ENCODE peak calls at places on chromosomes 11 and 22, in eight cellular contexts. P, X, S, T, O, I, J and Q are unnamed samples.

GRCh38 chr11:117017456-117017855 is 80.8 kb downstream of the SIK3 start:
- DNase-seq in J (no peak), S (peak; percentile 77), P (no peak), O (no peak), I (no peak), X (no peak), T (no peak), Q (no peak)

GRCh38 chr11:119483341-119483880 is 60.4 kb upstream of the THY1 start:
- DNase-seq in J (no peak), S (no peak), P (no peak), X (no peak), I (no peak), O (no peak), T (no peak), Q (no peak)

GRCh38 chr11:74276581-74276980 is 34.9 kb downstream of the P4HA3 start:
- DNase-seq in I (no peak), S (no peak), X (no peak), T (peak; percentile 76), P (no peak), O (no peak), J (no peak), Q (no peak)

GRCh38 chr11:6911946-6912345 is 8.9 kb upstream of the OR2D3 start:
- DNase-seq in O (no peak), S (peak; percentile 39), J (no peak), X (no peak), P (no peak), T (peak; percentile 68), I (peak; percentile 36), Q (peak; percentile 37)

GRCh38 chr22:27487600-27488450 is 313.7 kb downstream of the MN1 start:
- DNase-seq in S (peak; percentile 36), O (no peak), I (peak; percentile 52), T (peak; percentile 69), J (no peak), X (peak; percentile 69), P (no peak), Q (no peak)

GRCh38 chr11:113048820-113049555 is 87.8 kb downstream of the NCAM1 start:
- DNase-seq in P (no peak), J (no peak), X (no peak), S (peak; percentile 31), T (no peak), O (peak; percentile 9), I (peak; percentile 54), Q (peak; percentile 80)

GRCh38 chr22:22893891-22894739 is 6.5 kb downstream of the IGLL5 start:
- DNase-seq in O (no peak), I (no peak), T (no peak), J (peak; percentile 10), X (no peak), S (no peak), P (no peak), Q (no peak)

GRCh38 chr11:45660717-45661416 is 4.6 kb downstream of the CHST1 start:
- DNase-seq in O (no peak), P (peak; percentile 66), S (no peak), I (no peak), J (peak; percentile 55), X (no peak), T (no peak), Q (no peak)

GRCh38 chr11:61924016-61924360 is 6.6 kb upstream of the RAB3IL1 start:
- DNase-seq in P (no peak), T (no peak), S (no peak), J (no peak), I (no peak), X (no peak), O (no peak), Q (no peak)

GRCh38 chr11:624705-625635 is at the start of gene CDHR5:
- DNase-seq in S (no peak), I (no peak), T (no peak), P (no peak), O (no peak), X (peak; percentile 77), J (no peak), Q (no peak)

GRCh38 chr22:33299245-33299956 is 241.2 kb upstream of the SYN3 start:
- DNase-seq in I (no peak), P (peak; percentile 14), X (no peak), O (no peak), S (no peak), T (no peak), J (no peak), Q (no peak)

GRCh38 chr11:76339217-76339616 is 41.7 kb downstream of the THAP12 start:
- DNase-seq in S (no peak), J (no peak), T (no peak), X (no peak), P (no peak), I (no peak), O (no peak), Q (no peak)

DNA sequence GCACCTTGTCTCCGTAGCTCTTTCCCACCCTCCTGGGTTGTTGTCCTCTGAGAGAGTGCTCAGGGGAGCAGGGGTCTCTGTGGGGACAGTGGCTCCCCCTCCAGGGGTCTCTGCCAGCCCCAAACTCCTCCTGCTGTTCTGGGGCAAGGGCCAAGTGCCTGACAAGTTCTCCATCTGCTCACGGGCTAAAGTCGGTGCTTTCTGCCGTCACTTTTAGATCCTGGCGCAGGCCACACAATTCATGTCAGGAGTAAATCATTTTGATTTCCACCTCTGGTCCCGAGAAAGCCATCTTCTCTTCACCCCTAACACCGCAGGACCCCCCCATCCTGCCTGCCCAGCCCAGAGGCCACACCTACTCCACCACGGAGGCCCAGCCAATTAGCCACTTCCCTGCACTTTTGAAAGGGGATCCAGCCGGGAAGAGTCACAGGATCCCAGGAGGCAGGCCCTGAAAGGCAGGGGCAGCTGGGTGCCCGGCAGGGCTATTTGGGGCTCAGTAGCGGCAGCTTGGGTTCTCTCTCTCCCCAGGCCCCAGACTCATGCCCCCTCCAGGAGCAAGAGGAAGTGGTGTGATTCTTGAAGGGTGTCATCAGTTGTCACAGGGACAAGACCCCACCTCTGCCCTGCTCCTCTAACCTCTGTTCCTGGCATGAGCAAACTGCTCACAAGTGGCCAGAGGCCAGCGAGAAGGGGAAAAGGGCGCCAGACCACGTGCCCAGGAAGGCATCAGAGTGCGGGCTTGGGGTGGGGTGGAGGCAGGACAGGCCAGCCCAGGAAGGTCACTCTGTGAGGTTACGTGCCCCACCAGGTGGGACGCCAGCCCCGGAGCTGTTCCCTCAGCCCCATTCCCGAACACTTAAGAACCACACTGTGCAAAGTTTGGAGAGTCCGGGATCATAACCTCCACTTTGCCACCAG is 1.3 kb downstream of the MACROD1 start:
- DNase-seq in O (no peak), S (peak; percentile 61), T (no peak), X (no peak), J (peak; percentile 67), P (peak; percentile 61), I (no peak), Q (no peak)
- H2AFZ ChIP-seq in O (no peak overlapping the region), S (peak overlapping the region; percentile 74), T (peak overlapping the region; percentile 95), X (no peak overlapping the region), J (no peak overlapping the region), P (no peak overlapping the region), I (peak overlapping the region; percentile 33), Q (peak overlapping the region; percentile 88)

GRCh38 chr11:2904153-2905052 is 18.8 kb upstream of the CDKN1C start:
- DNase-seq in O (no peak), X (peak; percentile 41), P (no peak), I (no peak), J (no peak), S (peak; percentile 16), T (no peak), Q (no peak)
- H3K27ac ChIP-seq in O (no peak overlapping the region), X (peak overlapping the region; percentile 92), P (no peak overlapping the region), I (no peak overlapping the region), J (no peak overlapping the region), S (no peak overlapping the region), T (no peak overlapping the region), Q (no peak overlapping the region)

GRCh38 chr22:29481265-29482000 is 1.4 kb downstream of the NEFH start:
- DNase-seq in I (peak; percentile 41), T (no peak), S (no peak), P (peak; percentile 56), O (no peak), X (peak; percentile 30), J (peak; percentile 92), Q (no peak)
- H2AFZ ChIP-seq in I (no peak overlapping the region), T (peak overlapping the region; percentile 77), S (no peak overlapping the region), P (no peak overlapping the region), O (no peak overlapping the region), X (no peak overlapping the region), J (peak overlapping the region; percentile 94), Q (peak overlapping the region; percentile 84)

GRCh38 chr11:110295086-110295485 is 1.3 kb downstream of the RDX start:
- DNase-seq in X (no peak), T (no peak), P (no peak), O (no peak), J (no peak), I (no peak), S (no peak), Q (no peak)
- H3K27ac ChIP-seq in X (peak overlapping the region; percentile 98), T (no peak overlapping the region), P (no peak overlapping the region), O (peak overlapping the region; percentile 77), J (no peak overlapping the region), I (peak overlapping the region; percentile 94), S (peak overlapping the region; percentile 91), Q (peak overlapping the region; percentile 88)

DNA sequence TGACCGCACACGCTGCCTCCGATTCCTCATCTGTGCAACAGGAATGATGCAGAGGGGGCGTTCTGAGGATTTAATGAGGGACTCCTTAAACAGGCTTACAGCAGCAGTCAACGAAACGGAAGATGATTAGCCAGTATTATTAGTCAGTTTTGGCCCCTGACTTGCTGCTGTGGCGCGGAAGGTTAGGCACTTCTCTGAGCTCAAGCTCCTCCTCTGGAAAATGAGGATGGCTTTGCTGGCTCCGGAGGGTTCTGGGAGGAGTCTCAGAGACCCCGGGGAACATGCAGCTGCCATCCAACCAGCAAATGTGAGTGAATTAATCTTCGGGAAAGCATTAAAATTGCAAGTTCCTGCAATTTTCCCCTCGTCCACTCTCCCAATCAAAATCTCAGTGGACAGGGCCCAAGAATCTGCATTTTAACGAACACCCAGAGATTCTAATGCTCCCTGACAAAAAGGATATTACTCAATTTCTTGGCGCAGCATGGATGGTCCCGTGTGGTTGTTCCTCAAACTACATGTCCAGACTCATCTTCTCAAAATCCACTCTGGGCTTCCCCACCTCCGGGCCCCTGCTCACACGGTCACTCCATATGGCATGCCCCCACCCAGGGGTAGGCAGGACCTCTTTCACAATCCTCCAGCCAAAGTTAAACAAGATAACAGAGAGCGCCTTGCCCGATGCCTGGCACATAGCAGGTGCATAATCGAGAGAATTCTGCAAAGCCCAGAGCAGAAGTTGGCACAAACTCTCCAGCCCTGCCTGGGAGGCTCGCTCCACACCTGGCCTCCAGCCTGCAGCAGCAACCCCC is 6.4 kb downstream of the ELFN2 start:
- DNase-seq in I (no peak), P (no peak), T (peak; percentile 54), O (no peak), J (peak; percentile 40), S (no peak), X (no peak), Q (peak; percentile 53)
- H2AFZ ChIP-seq in I (no peak overlapping the region), P (peak overlapping the region; percentile 89), T (peak overlapping the region; percentile 64), O (peak overlapping the region; percentile 77), J (peak overlapping the region; percentile 98), S (peak overlapping the region; percentile 75), X (no peak overlapping the region), Q (peak overlapping the region; percentile 84)

GRCh38 chr22:46038516-46039430 is 61.8 kb upstream of the WNT7B start:
- DNase-seq in T (no peak), J (no peak), O (no peak), P (no peak), X (no peak), S (no peak), I (no peak), Q (no peak)
- H3K27ac ChIP-seq in T (no peak overlapping the region), J (no peak overlapping the region), O (peak overlapping the region; percentile 93), P (no peak overlapping the region), X (no peak overlapping the region), S (no peak overlapping the region), I (no peak overlapping the region), Q (no peak overlapping the region)